ENCODE peak calls at places on chromosomes 2 and 18, in eight cellular contexts. One of them, this sample, is unnamed.

GRCh38 chr2:240053173-240054155 is at the start of gene OR6B3:
- DNase-seq in fibroblast of the aortic adventitia: no peak
- DNase-seq in right cardiac atrium: no peak
- DNase-seq in BE2C: no peak
- DNase-seq in kidney glomerular epithelial cell: no peak
- DNase-seq in NCI-H1436: no peak
- DNase-seq in neuronal stem cell: no peak
- DNase-seq in KBM-7: no peak
- DNase-seq in this sample: no peak

GRCh38 chr2:109379507-109379906 is 234.3 kb downstream of the SEPTIN10 start:
- DNase-seq in fibroblast of the aortic adventitia: no peak
- DNase-seq in KBM-7: no peak
- DNase-seq in right cardiac atrium: no peak
- DNase-seq in kidney glomerular epithelial cell: no peak
- DNase-seq in BE2C: no peak
- DNase-seq in neuronal stem cell: no peak
- DNase-seq in NCI-H1436: no peak
- DNase-seq in this sample: no peak

GRCh38 chr2:112706170-112706664 is 14.6 kb upstream of the NT5DC4 start:
- DNase-seq in neuronal stem cell: no peak
- DNase-seq in KBM-7: peak
- DNase-seq in right cardiac atrium: no peak
- DNase-seq in kidney glomerular epithelial cell: peak
- DNase-seq in fibroblast of the aortic adventitia: peak
- DNase-seq in NCI-H1436: no peak
- DNase-seq in BE2C: no peak
- DNase-seq in this sample: no peak

GRCh38 chr2:237884681-237885080 is 25.3 kb downstream of the RAMP1 start:
- DNase-seq in NCI-H1436: no peak
- DNase-seq in BE2C: no peak
- DNase-seq in fibroblast of the aortic adventitia: no peak
- DNase-seq in KBM-7: no peak
- DNase-seq in neuronal stem cell: no peak
- DNase-seq in kidney glomerular epithelial cell: no peak
- DNase-seq in right cardiac atrium: no peak
- DNase-seq in this sample: no peak

GRCh38 chr2:179987916-179988315 is 19.2 kb downstream of the CWC22 start:
- DNase-seq in neuronal stem cell: no peak
- DNase-seq in NCI-H1436: no peak
- DNase-seq in fibroblast of the aortic adventitia: no peak
- DNase-seq in KBM-7: no peak
- DNase-seq in BE2C: no peak
- DNase-seq in kidney glomerular epithelial cell: no peak
- DNase-seq in right cardiac atrium: no peak
- DNase-seq in this sample: no peak

GRCh38 chr2:123566291-123566946 is 458.7 kb upstream of the CNTNAP5 start:
- DNase-seq in kidney glomerular epithelial cell: no peak
- DNase-seq in right cardiac atrium: no peak
- DNase-seq in BE2C: no peak
- DNase-seq in neuronal stem cell: no peak
- DNase-seq in KBM-7: no peak
- DNase-seq in NCI-H1436: no peak
- DNase-seq in fibroblast of the aortic adventitia: no peak
- DNase-seq in this sample: no peak

GRCh38 chr18:9950289-9951016 is 36.6 kb downstream of the VAPA start:
- DNase-seq in kidney glomerular epithelial cell: no peak
- DNase-seq in BE2C: no peak
- DNase-seq in NCI-H1436: no peak
- DNase-seq in fibroblast of the aortic adventitia: peak
- DNase-seq in neuronal stem cell: no peak
- DNase-seq in right cardiac atrium: no peak
- DNase-seq in KBM-7: no peak
- DNase-seq in this sample: no peak

GRCh38 chr2:135798762-135799161 is 38.2 kb downstream of the LCT start:
- DNase-seq in kidney glomerular epithelial cell: no peak
- DNase-seq in NCI-H1436: no peak
- DNase-seq in neuronal stem cell: no peak
- DNase-seq in fibroblast of the aortic adventitia: no peak
- DNase-seq in right cardiac atrium: no peak
- DNase-seq in BE2C: no peak
- DNase-seq in KBM-7: no peak
- DNase-seq in this sample: no peak

GRCh38 chr2:127165539-127165935 is 54.6 kb downstream of the CYP27C1 start:
- DNase-seq in NCI-H1436: no peak
- DNase-seq in kidney glomerular epithelial cell: no peak
- DNase-seq in neuronal stem cell: no peak
- DNase-seq in fibroblast of the aortic adventitia: no peak
- DNase-seq in KBM-7: no peak
- DNase-seq in BE2C: no peak
- DNase-seq in right cardiac atrium: no peak
- DNase-seq in this sample: no peak

GRCh38 chr2:85462337-85462736 is 43.8 kb downstream of the SH2D6 start:
- DNase-seq in right cardiac atrium: no peak
- DNase-seq in BE2C: no peak
- DNase-seq in KBM-7: no peak
- DNase-seq in kidney glomerular epithelial cell: no peak
- DNase-seq in NCI-H1436: no peak
- DNase-seq in neuronal stem cell: no peak
- DNase-seq in fibroblast of the aortic adventitia: no peak
- DNase-seq in this sample: no peak

GRCh38 chr18:47899107-47899840 is 31.2 kb downstream of the SMAD2 start:
- DNase-seq in KBM-7: no peak
- DNase-seq in fibroblast of the aortic adventitia: no peak
- DNase-seq in right cardiac atrium: no peak
- DNase-seq in neuronal stem cell: peak
- DNase-seq in NCI-H1436: peak
- DNase-seq in kidney glomerular epithelial cell: no peak
- DNase-seq in BE2C: no peak
- DNase-seq in this sample: no peak

GRCh38 chr2:134206573-134206972 is 47.3 kb upstream of the MGAT5 start:
- DNase-seq in NCI-H1436: no peak
- DNase-seq in right cardiac atrium: no peak
- DNase-seq in BE2C: peak
- DNase-seq in fibroblast of the aortic adventitia: peak
- DNase-seq in kidney glomerular epithelial cell: no peak
- DNase-seq in KBM-7: peak
- DNase-seq in neuronal stem cell: no peak
- DNase-seq in this sample: no peak

GRCh38 chr2:215948051-215948450 is 65.3 kb downstream of the MREG start:
- DNase-seq in kidney glomerular epithelial cell: no peak
- DNase-seq in BE2C: no peak
- DNase-seq in right cardiac atrium: no peak
- DNase-seq in NCI-H1436: no peak
- DNase-seq in KBM-7: no peak
- DNase-seq in neuronal stem cell: no peak
- DNase-seq in fibroblast of the aortic adventitia: no peak
- DNase-seq in this sample: no peak

GRCh38 chr2:232523682-232524597 is 2.0 kb upstream of the CHRND start:
- DNase-seq in NCI-H1436: no peak
- DNase-seq in kidney glomerular epithelial cell: no peak
- DNase-seq in fibroblast of the aortic adventitia: peak
- DNase-seq in right cardiac atrium: peak
- DNase-seq in BE2C: peak
- DNase-seq in neuronal stem cell: peak
- DNase-seq in KBM-7: peak
- DNase-seq in this sample: no peak

GRCh38 chr2:108215794-108216211 is 24.0 kb upstream of the SULT1C3 start:
- DNase-seq in fibroblast of the aortic adventitia: peak
- DNase-seq in right cardiac atrium: no peak
- DNase-seq in NCI-H1436: no peak
- DNase-seq in BE2C: no peak
- DNase-seq in neuronal stem cell: no peak
- DNase-seq in kidney glomerular epithelial cell: peak
- DNase-seq in KBM-7: peak
- DNase-seq in this sample: no peak

GRCh38 chr2:150531626-150532419 is 44.4 kb upstream of the RND3 start:
- DNase-seq in BE2C: no peak
- DNase-seq in KBM-7: no peak
- DNase-seq in fibroblast of the aortic adventitia: peak
- DNase-seq in kidney glomerular epithelial cell: no peak
- DNase-seq in neuronal stem cell: no peak
- DNase-seq in right cardiac atrium: no peak
- DNase-seq in NCI-H1436: no peak
- DNase-seq in this sample: no peak

GRCh38 chr2:224263571-224264043 is 138.3 kb downstream of the FAM124B start:
- DNase-seq in kidney glomerular epithelial cell: no peak
- DNase-seq in KBM-7: no peak
- DNase-seq in neuronal stem cell: no peak
- DNase-seq in right cardiac atrium: no peak
- DNase-seq in fibroblast of the aortic adventitia: peak
- DNase-seq in NCI-H1436: no peak
- DNase-seq in BE2C: no peak
- DNase-seq in this sample: no peak

GRCh38 chr2:38981670-38982357 is 92.1 kb downstream of the ARHGEF33 start:
- DNase-seq in BE2C: no peak
- DNase-seq in fibroblast of the aortic adventitia: no peak
- DNase-seq in KBM-7: no peak
- DNase-seq in right cardiac atrium: no peak
- DNase-seq in NCI-H1436: no peak
- DNase-seq in kidney glomerular epithelial cell: no peak
- DNase-seq in neuronal stem cell: no peak
- DNase-seq in this sample: no peak

GRCh38 chr18:56716692-56717146 is 65.6 kb downstream of the WDR7 start:
- DNase-seq in kidney glomerular epithelial cell: no peak
- DNase-seq in BE2C: no peak
- DNase-seq in NCI-H1436: no peak
- DNase-seq in neuronal stem cell: no peak
- DNase-seq in right cardiac atrium: no peak
- DNase-seq in fibroblast of the aortic adventitia: no peak
- DNase-seq in KBM-7: peak
- DNase-seq in this sample: no peak

GRCh38 chr2:233119123-233119522 is 59.0 kb downstream of the INPP5D start:
- DNase-seq in kidney glomerular epithelial cell: no peak
- DNase-seq in BE2C: no peak
- DNase-seq in right cardiac atrium: no peak
- DNase-seq in NCI-H1436: no peak
- DNase-seq in neuronal stem cell: no peak
- DNase-seq in KBM-7: no peak
- DNase-seq in fibroblast of the aortic adventitia: no peak
- DNase-seq in this sample: no peak

GRCh38 chr2:178403671-178404379 is 47.1 kb downstream of the PRKRA start:
- DNase-seq in neuronal stem cell: no peak
- DNase-seq in fibroblast of the aortic adventitia: no peak
- DNase-seq in right cardiac atrium: no peak
- DNase-seq in kidney glomerular epithelial cell: no peak
- DNase-seq in KBM-7: no peak
- DNase-seq in NCI-H1436: no peak
- DNase-seq in BE2C: no peak
- DNase-seq in this sample: no peak

GRCh38 chr18:44579028-44579692 is 101.5 kb upstream of the SETBP1 start:
- DNase-seq in NCI-H1436: no peak
- DNase-seq in BE2C: peak
- DNase-seq in right cardiac atrium: no peak
- DNase-seq in fibroblast of the aortic adventitia: no peak
- DNase-seq in kidney glomerular epithelial cell: peak
- DNase-seq in KBM-7: peak
- DNase-seq in neuronal stem cell: peak
- DNase-seq in this sample: no peak

GRCh38 chr2:46325178-46325928 is 28.1 kb downstream of the EPAS1 start:
- DNase-seq in neuronal stem cell: no peak
- DNase-seq in BE2C: no peak
- DNase-seq in KBM-7: no peak
- DNase-seq in kidney glomerular epithelial cell: no peak
- DNase-seq in right cardiac atrium: no peak
- DNase-seq in fibroblast of the aortic adventitia: no peak
- DNase-seq in NCI-H1436: no peak
- DNase-seq in this sample: no peak

GRCh38 chr18:58005885-58006523 is 38.0 kb upstream of the NEDD4L start:
- DNase-seq in KBM-7: no peak
- DNase-seq in neuronal stem cell: no peak
- DNase-seq in kidney glomerular epithelial cell: no peak
- DNase-seq in right cardiac atrium: no peak
- DNase-seq in NCI-H1436: no peak
- DNase-seq in fibroblast of the aortic adventitia: peak
- DNase-seq in BE2C: no peak
- DNase-seq in this sample: no peak

GRCh38 chr2:39275016-39275415 is 31.2 kb upstream of the CDKL4 start:
- DNase-seq in neuronal stem cell: no peak
- DNase-seq in right cardiac atrium: no peak
- DNase-seq in fibroblast of the aortic adventitia: no peak
- DNase-seq in NCI-H1436: no peak
- DNase-seq in BE2C: no peak
- DNase-seq in kidney glomerular epithelial cell: no peak
- DNase-seq in KBM-7: no peak
- DNase-seq in this sample: no peak

GRCh38 chr2:231557571-231558217 is 27.4 kb upstream of the NMUR1 start:
- DNase-seq in BE2C: peak
- DNase-seq in right cardiac atrium: peak
- DNase-seq in fibroblast of the aortic adventitia: peak
- DNase-seq in NCI-H1436: peak
- DNase-seq in kidney glomerular epithelial cell: peak
- DNase-seq in neuronal stem cell: peak
- DNase-seq in KBM-7: peak
- DNase-seq in this sample: no peak

GRCh38 chr18:32093106-32093511 is 1.4 kb downstream of the RNF138 start:
- DNase-seq in neuronal stem cell: peak
- DNase-seq in NCI-H1436: peak
- DNase-seq in BE2C: no peak
- DNase-seq in fibroblast of the aortic adventitia: peak
- DNase-seq in right cardiac atrium: peak
- DNase-seq in kidney glomerular epithelial cell: peak
- DNase-seq in KBM-7: peak
- DNase-seq in this sample: no peak

GRCh38 chr18:27223570-27224340 is 38.6 kb upstream of the CHST9 start:
- DNase-seq in right cardiac atrium: no peak
- DNase-seq in NCI-H1436: no peak
- DNase-seq in fibroblast of the aortic adventitia: no peak
- DNase-seq in kidney glomerular epithelial cell: no peak
- DNase-seq in neuronal stem cell: no peak
- DNase-seq in KBM-7: no peak
- DNase-seq in BE2C: no peak
- DNase-seq in this sample: no peak

GRCh38 chr2:231613655-231614558 is 21.2 kb downstream of the TEX44 start:
- DNase-seq in kidney glomerular epithelial cell: peak
- DNase-seq in fibroblast of the aortic adventitia: peak
- DNase-seq in right cardiac atrium: peak
- DNase-seq in NCI-H1436: no peak
- DNase-seq in neuronal stem cell: peak
- DNase-seq in BE2C: peak
- DNase-seq in KBM-7: peak
- DNase-seq in this sample: no peak

GRCh38 chr2:176729706-176730569 is 460.7 kb downstream of the MTX2 start:
- DNase-seq in kidney glomerular epithelial cell: no peak
- DNase-seq in NCI-H1436: no peak
- DNase-seq in neuronal stem cell: no peak
- DNase-seq in BE2C: peak
- DNase-seq in KBM-7: no peak
- DNase-seq in right cardiac atrium: peak
- DNase-seq in fibroblast of the aortic adventitia: peak
- DNase-seq in this sample: no peak

GRCh38 chr2:96808176-96808837 is 7.8 kb upstream of the CNNM3 start:
- DNase-seq in KBM-7: no peak
- DNase-seq in right cardiac atrium: no peak
- DNase-seq in fibroblast of the aortic adventitia: no peak
- DNase-seq in neuronal stem cell: no peak
- DNase-seq in BE2C: no peak
- DNase-seq in NCI-H1436: no peak
- DNase-seq in kidney glomerular epithelial cell: no peak
- DNase-seq in this sample: no peak

GRCh38 chr2:235860846-235861245 is 307.3 kb downstream of the GBX2 start:
- DNase-seq in KBM-7: no peak
- DNase-seq in neuronal stem cell: no peak
- DNase-seq in kidney glomerular epithelial cell: no peak
- DNase-seq in fibroblast of the aortic adventitia: no peak
- DNase-seq in right cardiac atrium: no peak
- DNase-seq in BE2C: no peak
- DNase-seq in NCI-H1436: no peak
- DNase-seq in this sample: no peak

GRCh38 chr2:235493775-235494715 is at the start of gene AGAP1:
- DNase-seq in right cardiac atrium: peak
- DNase-seq in fibroblast of the aortic adventitia: peak
- DNase-seq in neuronal stem cell: peak
- DNase-seq in kidney glomerular epithelial cell: peak
- DNase-seq in KBM-7: peak
- DNase-seq in NCI-H1436: peak
- DNase-seq in BE2C: peak
- DNase-seq in this sample: no peak

This sample was measured in NCI-H187 treated with DMSO at 0.1 percent for 48 hours.